ENCODE peak calls at places on chromosomes 2 and 18, in six cellular contexts. R, Y, M, K, W and S are unnamed samples.
A peak's percentile ranks its signal among the peaks of the same experiment; 100 is the strongest.

GRCh38 chr2:30231726-30232026 is 342 bp downstream of the LBH start:
- DNase-seq in W (no peak), K (no peak), M (no peak), R (no peak), Y (no peak), S (no peak)

GRCh38 chr2:100831831-100832230 is 11.9 kb downstream of the NPAS2 start:
- DNase-seq in R (no peak), K (no peak), M (no peak), Y (no peak), W (no peak), S (no peak)

GRCh38 chr2:11674983-11675382 is 5.0 kb upstream of the NTSR2 start:
- DNase-seq in W (no peak), R (no peak), M (no peak), K (no peak), Y (no peak), S (no peak)

GRCh38 chr2:137190411-137191190 is 425.3 kb downstream of the THSD7B start:
- DNase-seq in W (no peak), Y (no peak), R (no peak), K (no peak), M (no peak), S (no peak)

GRCh38 chr18:49359732-49360444 is 100.6 kb downstream of the DYM start:
- DNase-seq in W (no peak), M (peak; percentile 59), K (no peak), R (no peak), Y (no peak), S (no peak)

GRCh38 chr2:191557841-191558240 is 120.1 kb upstream of the NABP1 start:
- DNase-seq in Y (no peak), K (no peak), M (no peak), W (no peak), R (no peak), S (no peak)

GRCh38 chr18:45059695-45060094 is 379.0 kb downstream of the SETBP1 start:
- DNase-seq in R (no peak), M (no peak), W (peak; percentile 71), K (no peak), Y (no peak), S (no peak)

GRCh38 chr2:187900023-187900422 is 345.8 kb upstream of the TFPI start:
- DNase-seq in R (no peak), Y (no peak), K (no peak), M (no peak), W (no peak), S (no peak)

GRCh38 chr18:47547539-47548202 is 296.2 kb upstream of the SKOR2 start:
- DNase-seq in Y (no peak), W (no peak), M (no peak), R (no peak), K (no peak), S (no peak)

GRCh38 chr2:123468071-123468470 is 557.0 kb upstream of the CNTNAP5 start:
- DNase-seq in M (no peak), Y (no peak), K (no peak), R (no peak), W (peak; percentile 56), S (no peak)

GRCh38 chr2:177397501-177398289 is 5.1 kb downstream of the AGPS start:
- DNase-seq in M (no peak), W (peak; percentile 86), R (no peak), Y (no peak), K (no peak), S (no peak)

GRCh38 chr2:177394622-177395021 is 2.0 kb downstream of the AGPS start:
- DNase-seq in K (no peak), Y (no peak), W (no peak), M (no peak), R (no peak), S (no peak)

GRCh38 chr2:177393824-177394614 is 1.4 kb downstream of the AGPS start:
- DNase-seq in W (peak; percentile 59), R (no peak), M (no peak), Y (no peak), K (no peak), S (no peak)

GRCh38 chr2:177396630-177397460 is 4.3 kb downstream of the AGPS start:
- DNase-seq in R (no peak), M (no peak), K (no peak), Y (no peak), W (peak; percentile 89), S (no peak)

GRCh38 chr2:177395594-177395993 is 3.0 kb downstream of the AGPS start:
- DNase-seq in M (no peak), K (no peak), W (no peak), Y (no peak), R (no peak), S (no peak)
- H3K4me1 ChIP-seq in M (peaks cover 13% of the 10 kb centered on the region), K (no peaks in the 10 kb centered on the region), W (peaks cover 68% of the 10 kb centered on the region), Y (peaks cover 19% of the 10 kb centered on the region), R (peaks cover 20% of the 10 kb centered on the region), S (peaks cover 6% of the 10 kb centered on the region)

DNA sequence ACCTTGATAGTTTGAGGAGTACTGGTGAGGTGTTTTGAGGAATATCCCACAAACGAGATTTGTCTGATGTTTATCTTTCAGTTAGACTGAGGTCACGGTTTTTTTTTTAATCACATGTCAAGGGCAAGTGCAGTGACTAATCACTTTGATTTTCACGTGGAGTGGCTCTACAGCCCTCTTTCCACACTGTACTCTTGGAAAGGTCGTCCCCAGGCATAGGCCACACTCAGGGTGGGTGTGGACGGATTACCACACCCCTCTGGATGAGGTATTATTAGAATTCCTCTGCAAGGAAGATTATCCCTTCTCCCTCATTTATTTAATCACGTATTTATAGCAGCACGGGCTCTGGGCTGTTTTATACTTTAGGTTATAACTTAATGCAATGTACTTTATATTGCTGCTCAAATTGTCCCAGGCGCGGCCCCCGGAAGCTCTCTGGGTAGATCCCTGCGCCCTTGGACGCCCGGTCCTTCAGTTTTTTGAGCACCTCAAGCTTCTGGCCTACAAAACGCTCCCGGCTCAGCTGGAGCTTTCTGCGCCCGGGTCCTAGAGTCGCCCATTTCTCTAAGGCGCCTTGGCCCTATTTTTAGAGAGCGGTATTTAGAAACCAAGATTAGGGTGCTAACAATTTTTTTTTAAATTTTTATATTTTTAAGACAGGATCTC is 515 bp upstream of the PLEKHB2 start:
- DNase-seq in K (peak; percentile 68), M (peak; percentile 84), W (peak; percentile 46), Y (peak; percentile 53), R (peak; percentile 60), S (no peak)
- H3K27ac ChIP-seq in K (peak overlapping the region; percentile 93), M (peak overlapping the region; percentile 89), W (peak overlapping the region; percentile 75), Y (peak overlapping the region; percentile 96), R (peak overlapping the region; percentile 98), S (peak overlapping the region; percentile 85)

GRCh38 chr2:63878486-63878885 is 36.8 kb downstream of the UGP2 start:
- DNase-seq in Y (no peak), M (no peak), W (no peak), K (no peak), R (no peak), S (no peak)
- H3K4me1 ChIP-seq in Y (no peaks in the 10 kb centered on the region), M (no peaks in the 10 kb centered on the region), W (no peaks in the 10 kb centered on the region), K (peaks cover 20% of the 10 kb centered on the region), R (peaks cover 8% of the 10 kb centered on the region), S (peaks cover 3% of the 10 kb centered on the region)

GRCh38 chr2:37779611-37780010 is 108.2 kb upstream of the CDC42EP3 start:
- DNase-seq in Y (no peak), W (no peak), R (no peak), K (no peak), M (no peak), S (no peak)
- H3K27ac ChIP-seq in Y (no peak overlapping the region), W (peak overlapping the region; percentile 56), R (no peak overlapping the region), K (no peak overlapping the region), M (no peak overlapping the region), S (no peak overlapping the region)

DNA sequence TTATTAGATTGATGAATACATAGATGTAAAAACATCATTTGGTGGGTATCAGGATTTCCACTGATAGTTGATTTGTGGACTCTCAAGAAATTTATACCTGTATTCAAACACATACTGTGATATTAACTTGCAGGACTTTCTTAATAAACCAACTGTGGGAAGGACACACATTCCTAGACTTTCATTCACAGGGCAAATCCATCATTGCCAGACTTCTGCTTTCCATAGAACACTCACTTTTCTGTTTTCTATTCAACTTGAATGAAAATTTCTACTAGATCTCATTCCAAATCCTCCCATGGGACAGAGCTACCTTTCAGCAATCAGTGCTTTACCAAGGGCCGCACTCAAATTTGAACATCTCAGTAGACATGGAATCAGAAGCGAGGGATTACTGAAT is 612.5 kb downstream of the IRS1 start:
- DNase-seq in M (no peak), R (no peak), K (no peak), W (no peak), Y (no peak), S (no peak)
- H3K4me1 ChIP-seq in M (no peaks in the 10 kb centered on the region), R (no peaks in the 10 kb centered on the region), K (no peaks in the 10 kb centered on the region), W (peaks cover 47% of the 10 kb centered on the region), Y (no peaks in the 10 kb centered on the region), S (peaks cover 3% of the 10 kb centered on the region)

GRCh38 chr2:159446817-159447216 is 160.3 kb upstream of the WDSUB1 start:
- DNase-seq in W (no peak), Y (no peak), K (no peak), R (no peak), M (no peak), S (no peak)
- H3K27ac ChIP-seq in W (no peak overlapping the region), Y (no peak overlapping the region), K (no peak overlapping the region), R (no peak overlapping the region), M (no peak overlapping the region), S (no peak overlapping the region)

GRCh38 chr2:235566931-235567495 is 73.2 kb downstream of the AGAP1 start:
- DNase-seq in Y (no peak), R (no peak), K (no peak), M (no peak), W (no peak), S (no peak)
- H3K4me1 ChIP-seq in Y (no peaks in the 10 kb centered on the region), R (no peaks in the 10 kb centered on the region), K (no peaks in the 10 kb centered on the region), M (peaks cover 8% of the 10 kb centered on the region), W (peaks cover 9% of the 10 kb centered on the region), S (no peaks in the 10 kb centered on the region)

GRCh38 chr18:3251249-3251962 is 3.8 kb downstream of the MYL12A start:
- DNase-seq in M (no peak), R (no peak), Y (no peak), K (no peak), W (no peak), S (no peak)

GRCh38 chr18:3248670-3249359 is 1.2 kb downstream of the MYL12A start:
- DNase-seq in W (peak; percentile 65), K (no peak), M (peak; percentile 74), R (peak; percentile 55), Y (no peak), S (no peak)

GRCh38 chr18:3251963-3252277 is 4.3 kb downstream of the MYL12A start:
- DNase-seq in M (no peak), K (no peak), Y (no peak), R (no peak), W (no peak), S (no peak)

GRCh38 chr18:3248062-3248669 is 565 bp downstream of the MYL12A start:
- DNase-seq in K (no peak), Y (no peak), W (no peak), R (no peak), M (peak; percentile 51), S (no peak)

DNA sequence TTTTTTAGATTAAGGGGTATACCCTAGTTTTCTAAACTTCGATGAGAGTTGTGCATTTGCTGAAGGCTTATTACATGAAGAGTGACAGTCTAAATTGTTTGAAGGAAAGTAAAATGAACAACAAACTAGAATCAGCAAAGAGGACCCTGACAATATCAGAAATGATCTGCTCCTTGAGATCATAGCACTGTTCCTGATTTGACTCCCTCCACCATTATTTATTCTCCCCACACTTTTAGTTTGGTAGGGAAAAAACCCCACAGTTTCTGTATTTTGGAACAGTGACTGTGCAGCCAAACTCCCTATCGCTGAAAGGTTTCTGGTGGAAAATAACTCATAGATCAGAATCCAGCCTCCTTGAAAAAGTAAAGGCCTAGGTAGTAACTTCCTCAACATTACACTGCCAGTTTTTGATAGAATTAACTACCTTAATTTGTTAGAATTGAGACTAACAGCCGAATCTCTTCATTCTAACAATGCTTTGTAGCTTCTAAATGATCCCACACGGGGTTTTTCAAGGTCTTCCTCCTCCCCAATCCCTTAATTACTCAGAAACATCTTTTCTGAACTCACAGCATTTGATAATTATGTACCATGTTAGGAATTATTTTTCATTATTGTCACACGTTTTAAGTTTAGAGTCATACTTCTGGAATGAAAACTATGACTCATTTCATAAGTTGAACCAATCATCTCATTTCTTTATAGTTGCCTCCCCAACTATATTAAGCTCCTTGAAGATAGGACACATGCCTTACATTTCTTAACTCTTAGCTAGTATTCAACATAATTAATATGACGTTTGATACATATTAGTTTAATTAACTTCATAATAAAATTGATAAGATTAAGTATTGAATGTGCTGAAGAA is 2.9 kb downstream of the MYL12A start:
- DNase-seq in W (peak; percentile 75), R (no peak), Y (no peak), M (no peak), K (no peak), S (no peak)
- H3K27ac ChIP-seq in W (peak overlapping the region; percentile 10), R (peak overlapping the region; percentile 55), Y (peak overlapping the region; percentile 65), M (no peak overlapping the region), K (peak overlapping the region; percentile 80), S (peak overlapping the region; percentile 100)